ENCODE peak calls at places on chromosomes 1 and 21, in five cellular contexts. P, N, J, H and K are unnamed samples.

GRCh38 chr1:77680173-77680572 is 2.3 kb downstream of the ZZZ3 start:
- DNase-seq in H (no peak), N (no peak), P (no peak), J (no peak), K (no peak)

GRCh38 chr1:98693385-98693784 is 31.9 kb downstream of the SNX7 start:
- DNase-seq in N (no peak), P (no peak), J (no peak), H (no peak), K (no peak)

GRCh38 chr1:235873045-235873444 is 6.3 kb upstream of the LYST start:
- DNase-seq in N (no peak), J (no peak), H (no peak), P (no peak), K (no peak)

GRCh38 chr1:42392255-42392654 is 11.7 kb downstream of the RIMKLA start:
- DNase-seq in H (no peak), N (no peak), J (no peak), P (no peak), K (no peak)

GRCh38 chr1:180096584-180097318 is 57.9 kb upstream of the QSOX1 start:
- DNase-seq in P (peak; percentile 14), H (no peak), J (no peak), N (no peak), K (no peak)

GRCh38 chr1:110620250-110620615 is 14.1 kb upstream of the KCNA2 start:
- DNase-seq in J (no peak), N (no peak), H (no peak), P (no peak), K (no peak)

GRCh38 chr21:44199448-44199847 is 41.3 kb downstream of the ICOSLG start:
- DNase-seq in P (no peak), J (no peak), H (no peak), N (no peak), K (no peak)

GRCh38 chr1:86227026-86227425 is 70.5 kb upstream of the COL24A1 start:
- DNase-seq in P (peak; percentile 43), N (no peak), H (no peak), J (no peak), K (no peak)

GRCh38 chr1:99328171-99328570 is 63.9 kb downstream of the PLPPR4 start:
- DNase-seq in P (no peak), N (no peak), J (no peak), H (no peak), K (no peak)

GRCh38 chr1:239891621-239892358 is 199.9 kb upstream of the FMN2 start:
- DNase-seq in J (no peak), N (no peak), P (no peak), H (no peak), K (peak; percentile 36)

GRCh38 chr1:179978199-179979079 is 23.8 kb downstream of the CEP350 start:
- DNase-seq in P (no peak), H (no peak), J (no peak), N (no peak), K (no peak)

GRCh38 chr1:179706339-179706941 is 36.7 kb upstream of the FAM163A start:
- DNase-seq in P (peak; percentile 83), J (peak; percentile 53), N (peak; percentile 84), H (peak; percentile 74), K (peak; percentile 35)

GRCh38 chr1:56901720-56902119 is 47.1 kb downstream of the C8A start:
- DNase-seq in J (no peak), H (no peak), N (peak; percentile 39), P (peak; percentile 63), K (no peak)

GRCh38 chr1:220342853-220343252 is 70.6 kb upstream of the RAB3GAP2 start:
- DNase-seq in J (no peak), P (no peak), N (no peak), H (no peak), K (peak; percentile 95)

GRCh38 chr1:170377896-170378634 is 153.9 kb upstream of the GORAB start:
- DNase-seq in J (peak; percentile 36), P (peak; percentile 58), N (peak; percentile 11), H (no peak), K (no peak)

GRCh38 chr1:25837253-25837875 is 17.6 kb downstream of the MTFR1L start:
- DNase-seq in N (peak; percentile 40), H (no peak), J (no peak), P (peak; percentile 32), K (no peak)

GRCh38 chr1:64623750-64624445 is 121.0 kb upstream of the RAVER2 start:
- DNase-seq in N (peak; percentile 39), J (no peak), H (no peak), P (peak; percentile 26), K (no peak)

GRCh38 chr1:43975249-43975961 is 645 bp downstream of the ATP6V0B start:
- DNase-seq in H (peak; percentile 75), P (peak; percentile 37), N (peak; percentile 33), J (no peak), K (no peak)

GRCh38 chr1:1510912-1511532 is 940 bp upstream of the ATAD3A start:
- DNase-seq in P (peak; percentile 7), H (no peak), N (peak; percentile 13), J (no peak), K (no peak)

GRCh38 chr1:192809286-192810252 is 730 bp downstream of the RGS2 start:
- DNase-seq in H (peak; percentile 80), P (peak; percentile 62), J (no peak), N (peak; percentile 71), K (no peak)

GRCh38 chr1:107184888-107185287 is 44.0 kb downstream of the NTNG1 start:
- DNase-seq in H (no peak), P (no peak), J (no peak), N (no peak), K (no peak)

GRCh38 chr1:183180634-183181056 is 5.4 kb upstream of the LAMC2 start:
- DNase-seq in H (no peak), N (peak; percentile 79), J (peak; percentile 75), P (peak; percentile 90), K (peak; percentile 43)

GRCh38 chr1:225814381-225814780 is 4.5 kb downstream of the EPHX1 start:
- DNase-seq in P (no peak), H (no peak), N (no peak), J (no peak), K (no peak)

GRCh38 chr1:160608514-160608913 is 29.2 kb upstream of the CD84 start:
- DNase-seq in P (no peak), H (no peak), J (no peak), N (no peak), K (no peak)

GRCh38 chr21:46096596-46096981 is 1.3 kb upstream of the COL6A2 start:
- DNase-seq in J (no peak), H (no peak), P (no peak), N (no peak), K (no peak)